ENCODE peak calls at places on chromosomes 11 and 22, in nine cellular contexts. J is astrocyte of the spinal cord, Z is endodermal cell, H is HFF-Myc, L is testis, X is SJCRH30, C is spleen, Y is GM23248, O is Peyer's patch. E is an unnamed sample.

GRCh38 chr22:39938509-39938908 is 21.7 kb upstream of the TMA7B start:
- DNase-seq in J (no peak), Z (no peak), H (no peak), L (no peak), X (no peak), C (no peak), Y (no peak), O (no peak), E (no peak)

GRCh38 chr11:10349806-10350205 is 44.9 kb downstream of the ADM start:
- DNase-seq in J (no peak), Z (no peak), H (no peak), L (no peak), X (no peak), C (no peak), Y (no peak), O (no peak), E (no peak)

GRCh38 chr11:9692696-9693095 is 28.8 kb downstream of the SWAP70 start:
- DNase-seq in J (no peak), Z (no peak), H (no peak), L (no peak), X (no peak), C (no peak), Y (no peak), O (no peak), E (no peak)

GRCh38 chr11:7457211-7457610 is 28.1 kb upstream of the OLFML1 start:
- DNase-seq in J (no peak), Z (no peak), H (no peak), L (no peak), X (no peak), C (no peak), Y (peak; percentile 82), O (no peak), E (no peak)

GRCh38 chr11:76462317-76462716 is 17.5 kb downstream of the EMSY start:
- DNase-seq in J (no peak), Z (no peak), H (no peak), L (no peak), X (no peak), C (no peak), Y (no peak), O (no peak), E (no peak)

GRCh38 chr11:45671246-45672171 is 6.1 kb upstream of the CHST1 start:
- DNase-seq in J (no peak), Z (no peak), H (no peak), L (peak; percentile 39), X (no peak), C (no peak), Y (no peak), O (peak; percentile 27), E (no peak)

GRCh38 chr22:43925433-43926348 is 2.1 kb downstream of the PNPLA3 start:
- DNase-seq in J (no peak), Z (peak; percentile 92), H (no peak), L (no peak), X (peak; percentile 61), C (no peak), Y (no peak), O (peak; percentile 62), E (no peak)

GRCh38 chr22:23180301-23180892 is at the start of gene BCR:
- DNase-seq in J (peak; percentile 68), Z (peak; percentile 82), H (no peak), L (peak; percentile 83), X (peak; percentile 65), C (peak; percentile 93), Y (peak; percentile 88), O (peak; percentile 83), E (peak; percentile 72)

GRCh38 chr11:15819679-15820286 is 536.6 kb downstream of the SOX6 start:
- DNase-seq in J (peak; percentile 39), Z (peak; percentile 90), H (peak; percentile 26), L (peak; percentile 86), X (peak; percentile 64), C (peak; percentile 88), Y (peak; percentile 69), O (peak; percentile 87), E (peak; percentile 80)

GRCh38 chr11:57310091-57310490 is 14.7 kb downstream of the TNKS1BP1 start:
- DNase-seq in J (no peak), Z (no peak), H (no peak), L (no peak), X (no peak), C (peak; percentile 63), Y (no peak), O (peak; percentile 46), E (no peak)

GRCh38 chr11:120682026-120682649 is 170.6 kb downstream of the GRIK4 start:
- DNase-seq in J (no peak), Z (peak; percentile 82), H (no peak), L (no peak), X (no peak), C (no peak), Y (no peak), O (no peak), E (no peak)

GRCh38 chr11:35662061-35662648 is 420 bp upstream of the TRIM44 start:
- DNase-seq in J (no peak), Z (no peak), H (no peak), L (no peak), X (no peak), C (no peak), Y (peak; percentile 38), O (no peak), E (no peak)

GRCh38 chr11:119056397-119056999 is 507 bp downstream of the HYOU1 start:
- DNase-seq in J (no peak), Z (peak; percentile 84), H (no peak), L (peak; percentile 29), X (no peak), C (no peak), Y (peak; percentile 54), O (peak; percentile 72), E (peak; percentile 49)

GRCh38 chr11:13318498-13319295 is 41.1 kb downstream of the BMAL1 start:
- DNase-seq in J (no peak), Z (no peak), H (no peak), L (no peak), X (no peak), C (no peak), Y (peak; percentile 14), O (no peak), E (peak; percentile 48)

GRCh38 chr11:68204402-68204801 is 8.7 kb downstream of the KMT5B start:
- DNase-seq in J (no peak), Z (no peak), H (no peak), L (no peak), X (no peak), C (peak; percentile 11), Y (no peak), O (no peak), E (no peak)

GRCh38 chr11:70595452-70595851 is 197.1 kb downstream of the CTTN start:
- DNase-seq in J (peak; percentile 4), Z (no peak), H (no peak), L (no peak), X (peak; percentile 86), C (no peak), Y (no peak), O (no peak), E (no peak)

GRCh38 chr11:66891849-66892660 is 35.2 kb downstream of the LRFN4 start:
- DNase-seq in J (peak; percentile 94), Z (peak; percentile 86), H (peak; percentile 93), L (no peak), X (peak; percentile 71), C (no peak), Y (peak; percentile 96), O (peak; percentile 59), E (peak; percentile 33)

GRCh38 chr11:10117709-10118341 is 176.2 kb downstream of the SBF2 start:
- DNase-seq in J (peak; percentile 42), Z (no peak), H (no peak), L (no peak), X (no peak), C (no peak), Y (peak; percentile 77), O (no peak), E (no peak)

GRCh38 chr11:87374206-87374793 is 336.6 kb downstream of the TMEM135 start:
- DNase-seq in J (no peak), Z (no peak), H (no peak), L (no peak), X (no peak), C (no peak), Y (peak; percentile 8), O (no peak), E (no peak)

GRCh38 chr22:45468872-45469572 is 33.7 kb upstream of the FBLN1 start:
- DNase-seq in J (peak; percentile 70), Z (no peak), H (no peak), L (no peak), X (no peak), C (no peak), Y (peak; percentile 89), O (no peak), E (no peak)

GRCh38 chr11:102120006-102120405 is 9.8 kb downstream of the YAP1 start:
- DNase-seq in J (peak; percentile 41), Z (no peak), H (no peak), L (no peak), X (no peak), C (no peak), Y (peak; percentile 69), O (no peak), E (no peak)
- H3K4me3 ChIP-seq in J (no peak overlapping the region), Z (peak overlapping the region; percentile 76), H (no peak overlapping the region), L (no peak overlapping the region), X (no peak overlapping the region), C (no peak overlapping the region), Y (peak overlapping the region; percentile 20), O (no peak overlapping the region), E (no peak overlapping the region)

GRCh38 chr11:38481391-38481790 is 1883.4 kb upstream of the RAG2 start:
- DNase-seq in J (no peak), Z (no peak), H (no peak), L (peak; percentile 39), X (no peak), C (no peak), Y (no peak), O (no peak), E (no peak)
- H3K4me3 ChIP-seq in J (no peak overlapping the region), Z (no peak overlapping the region), H (no peak overlapping the region), L (no peak overlapping the region), X (no peak overlapping the region), C (no peak overlapping the region), Y (no peak overlapping the region), O (no peak overlapping the region), E (no peak overlapping the region)

GRCh38 chr11:114308689-114309089 is 12.5 kb downstream of the NNMT start:
- DNase-seq in J (peak; percentile 29), Z (no peak), H (no peak), L (no peak), X (no peak), C (no peak), Y (peak; percentile 93), O (no peak), E (no peak)
- H3K4me3 ChIP-seq in J (no peak overlapping the region), Z (no peak overlapping the region), H (no peak overlapping the region), L (no peak overlapping the region), X (no peak overlapping the region), C (no peak overlapping the region), Y (peak overlapping the region; percentile 71), O (no peak overlapping the region), E (no peak overlapping the region)

DNA sequence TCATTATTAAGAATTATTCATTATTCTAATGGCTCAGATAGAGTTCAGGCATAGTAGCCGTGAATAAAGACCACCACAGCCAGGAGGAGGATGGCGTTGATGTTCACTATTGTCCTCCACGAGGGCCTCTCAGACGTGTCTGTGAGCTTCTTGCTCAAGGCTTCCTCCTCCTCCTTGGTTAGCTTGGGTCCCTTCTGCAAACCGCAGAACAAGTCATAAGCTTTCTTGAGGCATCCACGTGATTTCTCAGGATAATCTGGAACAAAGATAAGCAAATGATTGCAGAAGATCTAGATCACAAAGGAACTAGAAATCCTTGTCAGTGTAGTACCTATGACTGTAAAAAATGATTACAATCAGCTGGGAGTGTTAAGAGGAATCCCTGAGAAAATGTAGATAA is 13.6 kb upstream of the RFPL2 start:
- DNase-seq in J (no peak), Z (no peak), H (no peak), L (no peak), X (no peak), C (no peak), Y (no peak), O (no peak), E (no peak)
- H3K4me3 ChIP-seq in J (no peak overlapping the region), Z (no peak overlapping the region), H (no peak overlapping the region), L (no peak overlapping the region), X (no peak overlapping the region), C (no peak overlapping the region), Y (no peak overlapping the region), O (no peak overlapping the region), E (no peak overlapping the region)

GRCh38 chr11:64152841-64153691 is 12.8 kb downstream of the MACROD1 start:
- DNase-seq in J (peak; percentile 29), Z (peak; percentile 90), H (no peak), L (peak; percentile 73), X (peak; percentile 70), C (peak; percentile 93), Y (peak; percentile 75), O (peak; percentile 83), E (peak; percentile 67)
- H3K4me3 ChIP-seq in J (no peak overlapping the region), Z (no peak overlapping the region), H (no peak overlapping the region), L (no peak overlapping the region), X (peak overlapping the region; percentile 35), C (no peak overlapping the region), Y (peak overlapping the region; percentile 57), O (no peak overlapping the region), E (no peak overlapping the region)